ENCODE peak calls at places on chromosomes 5 and 9, in four cellular contexts. I, C, X and H are unnamed samples.

GRCh38 chr5:61450880-61451279 is 118.8 kb downstream of the ZSWIM6 start:
- DNase-seq in I (peak), C (no peak), X (no peak), H (no peak)

GRCh38 chr5:10456583-10457562 is 15.2 kb downstream of the ROPN1L start:
- DNase-seq in C (no peak), X (no peak), I (no peak), H (no peak)

GRCh38 chr5:135008981-135009735 is 24.9 kb downstream of the PITX1 start:
- DNase-seq in I (no peak), X (no peak), C (no peak), H (peak)

GRCh38 chr9:36039696-36040095 is 3.0 kb downstream of the RECK start:
- DNase-seq in I (no peak), X (no peak), C (no peak), H (no peak)

GRCh38 chr9:69996947-69997346 is 46.7 kb upstream of the MAMDC2 start:
- DNase-seq in C (no peak), X (no peak), I (no peak), H (no peak)

GRCh38 chr9:77495834-77496671 is 152.1 kb downstream of the GNA14 start:
- DNase-seq in C (no peak), I (no peak), X (no peak), H (no peak)

GRCh38 chr5:58156977-58157701 is 302.7 kb downstream of the PLK2 start:
- DNase-seq in C (no peak), X (no peak), I (no peak), H (no peak)

GRCh38 chr9:106535439-106535838 is 327.5 kb upstream of the ZNF462 start:
- DNase-seq in C (peak), I (peak), X (no peak), H (no peak)

GRCh38 chr9:111008148-111009075 is 29.9 kb downstream of the LPAR1 start:
- DNase-seq in I (no peak), X (no peak), C (no peak), H (no peak)

GRCh38 chr9:93072383-93072795 is 13.9 kb downstream of the SUSD3 start:
- DNase-seq in X (peak), C (no peak), I (no peak), H (no peak)

GRCh38 chr5:58348996-58349728 is 110.7 kb downstream of the PLK2 start:
- DNase-seq in I (no peak), X (no peak), C (no peak), H (no peak)

GRCh38 chr9:111037744-111038335 is 430 bp downstream of the LPAR1 start:
- DNase-seq in X (no peak), C (peak), I (no peak), H (no peak)

GRCh38 chr5:88878976-88879375 is 4.0 kb downstream of the MEF2C start:
- DNase-seq in C (no peak), X (no peak), I (peak), H (no peak)

GRCh38 chr5:143262393-143263174 is 140.9 kb downstream of the NR3C1 start:
- DNase-seq in C (no peak), X (no peak), I (no peak), H (no peak)